ENCODE peak calls at places on chromosomes 1 and 21, in nine cellular contexts. L is HCT116; R is EH; G is progenitor cell of endocrine pancreas; M is NCI-H1092 treated with DMSO at 0.1 percent for 48 hours; V is adrenal gland; A is CD8-positive, alpha-beta memory T cell; X is HFFc6; T is testis. C is an unnamed sample.

GRCh38 chr1:185969524-185969991 is 235.4 kb downstream of the HMCN1 start:
- DNase-seq in L (no peak), R (peak), G (no peak), M (no peak), V (no peak), A (no peak), X (peak), T (no peak), C (peak)

GRCh38 chr1:202155478-202156021 is 4.9 kb downstream of the PTPN7 start:
- DNase-seq in L (no peak), R (peak), G (no peak), M (no peak), V (peak), A (no peak), X (no peak), T (peak), C (peak)

GRCh38 chr1:236142358-236143103 is at the start of gene GPR137B:
- DNase-seq in L (no peak), R (peak), G (no peak), M (peak), V (no peak), A (peak), X (peak), T (peak), C (peak)

GRCh38 chr21:38323721-38324591 is 67.2 kb downstream of the KCNJ15 start:
- DNase-seq in L (no peak), R (peak), G (no peak), M (peak), V (no peak), A (no peak), X (peak), T (no peak), C (peak)

GRCh38 chr1:22912311-22912710 is 60.4 kb downstream of the LACTBL1 start:
- DNase-seq in L (no peak), R (no peak), G (no peak), M (no peak), V (no peak), A (no peak), X (no peak), T (no peak), C (no peak)

GRCh38 chr1:45883633-45884032 is 80.2 kb downstream of the MAST2 start:
- DNase-seq in L (no peak), R (peak), G (no peak), M (no peak), V (no peak), A (no peak), X (peak), T (no peak), C (peak)

GRCh38 chr1:30725450-30726095 is 2.2 kb upstream of the MATN1 start:
- DNase-seq in L (no peak), R (no peak), G (no peak), M (no peak), V (no peak), A (no peak), X (no peak), T (no peak), C (no peak)

GRCh38 chr1:34709547-34709946 is 45.3 kb upstream of the GJB5 start:
- DNase-seq in L (no peak), R (peak), G (peak), M (no peak), V (no peak), A (no peak), X (no peak), T (no peak), C (no peak)

GRCh38 chr1:246418565-246419312 is 88.3 kb downstream of the SMYD3 start:
- DNase-seq in L (no peak), R (no peak), G (no peak), M (no peak), V (no peak), A (no peak), X (no peak), T (no peak), C (no peak)

GRCh38 chr1:44645466-44646244 is 28.6 kb downstream of the TMEM53 start:
- DNase-seq in L (no peak), R (no peak), G (no peak), M (no peak), V (peak), A (no peak), X (no peak), T (peak), C (no peak)

GRCh38 chr21:34890724-34891609 is 158.1 kb downstream of the RUNX1 start:
- DNase-seq in L (no peak), R (peak), G (no peak), M (no peak), V (no peak), A (peak), X (no peak), T (peak), C (peak)

GRCh38 chr1:28056129-28056925 is 32.1 kb downstream of the EYA3 start:
- DNase-seq in L (no peak), R (no peak), G (no peak), M (peak), V (no peak), A (peak), X (no peak), T (no peak), C (no peak)

GRCh38 chr1:91582431-91582921 is 81.8 kb downstream of the CDC7 start:
- DNase-seq in L (no peak), R (peak), G (no peak), M (no peak), V (no peak), A (no peak), X (peak), T (peak), C (peak)

GRCh38 chr1:41362749-41363631 is 1.8 kb downstream of the FOXO6 start:
- DNase-seq in L (no peak), R (no peak), G (no peak), M (no peak), V (peak), A (no peak), X (no peak), T (no peak), C (no peak)

GRCh38 chr1:10495942-10496341 is 21.2 kb downstream of the PEX14 start:
- DNase-seq in L (no peak), R (no peak), G (no peak), M (no peak), V (no peak), A (peak), X (no peak), T (no peak), C (no peak)

GRCh38 chr1:98371767-98372166 is 289.8 kb upstream of the SNX7 start:
- DNase-seq in L (no peak), R (no peak), G (no peak), M (no peak), V (no peak), A (no peak), X (no peak), T (no peak), C (no peak)

GRCh38 chr1:205664399-205665108 is 15.8 kb downstream of the SLC45A3 start:
- DNase-seq in L (peak), R (no peak), G (no peak), M (peak), V (no peak), A (no peak), X (no peak), T (no peak), C (no peak)

GRCh38 chr1:3456449-3456963 is 2.0 kb downstream of the ARHGEF16 start:
- DNase-seq in L (no peak), R (no peak), G (no peak), M (no peak), V (no peak), A (no peak), X (no peak), T (no peak), C (no peak)

GRCh38 chr1:196890668-196891067 is 2.8 kb downstream of the CFHR4 start:
- DNase-seq in L (no peak), R (no peak), G (no peak), M (no peak), V (no peak), A (no peak), X (no peak), T (no peak), C (no peak)

GRCh38 chr1:167714098-167714850 is 7.5 kb upstream of the MPZL1 start:
- DNase-seq in L (peak), R (peak), G (peak), M (peak), V (peak), A (peak), X (peak), T (peak), C (peak)

GRCh38 chr1:150764617-150765090 is 924 bp downstream of the CTSS start:
- DNase-seq in L (no peak), R (peak), G (no peak), M (no peak), V (no peak), A (no peak), X (peak), T (no peak), C (peak)

GRCh38 chr1:9371391-9371935 is 78.8 kb downstream of the SPSB1 start:
- DNase-seq in L (no peak), R (peak), G (no peak), M (no peak), V (peak), A (no peak), X (peak), T (peak), C (no peak)

GRCh38 chr1:29824025-29824424 is 587.7 kb downstream of the PTPRU start:
- DNase-seq in L (no peak), R (no peak), G (no peak), M (no peak), V (peak), A (no peak), X (no peak), T (no peak), C (no peak)

GRCh38 chr1:55904541-55904940 is 674.8 kb downstream of the PLPP3 start:
- DNase-seq in L (no peak), R (no peak), G (no peak), M (no peak), V (no peak), A (no peak), X (no peak), T (no peak), C (no peak)

GRCh38 chr1:234573711-234574299 is 36.2 kb downstream of the IRF2BP2 start:
- DNase-seq in L (no peak), R (peak), G (no peak), M (no peak), V (no peak), A (no peak), X (no peak), T (no peak), C (no peak)

GRCh38 chr1:244163131-244163530 is 112.0 kb downstream of the ZBTB18 start:
- DNase-seq in L (no peak), R (peak), G (no peak), M (no peak), V (no peak), A (no peak), X (peak), T (no peak), C (peak)

GRCh38 chr1:118987431-118988185 is 535 bp downstream of the TBX15 start:
- DNase-seq in L (no peak), R (peak), G (no peak), M (peak), V (no peak), A (no peak), X (peak), T (no peak), C (peak)

GRCh38 chr1:201396859-201397464 is 2.2 kb downstream of the LAD1 start:
- DNase-seq in L (peak), R (no peak), G (peak), M (no peak), V (peak), A (no peak), X (no peak), T (no peak), C (no peak)